ENCODE peak calls at places on chromosomes 16 and 17, in seven cellular contexts. G, T, X, A, Z, B and R are unnamed samples.

GRCh38 chr17:76053230-76054111 is 18.8 kb downstream of the SRP68 start:
- DNase-seq in G (no peak), B (no peak), X (no peak), A (no peak), T (peak), Z (no peak), R (no peak)

GRCh38 chr17:38444151-38444550 is 15.9 kb downstream of the ARHGAP23 start:
- DNase-seq in X (peak), B (peak), A (peak), G (peak), T (peak), Z (peak), R (no peak)

GRCh38 chr16:30602595-30603277 is 7.5 kb downstream of the ZNF689 start:
- DNase-seq in G (no peak), A (no peak), T (peak), Z (no peak), B (no peak), X (no peak), R (no peak)

GRCh38 chr16:20383106-20384029 is 21.2 kb downstream of the PDILT start:
- DNase-seq in T (peak), X (peak), A (peak), Z (peak), G (peak), B (peak), R (peak)

GRCh38 chr16:19711643-19712042 is 6.4 kb downstream of the KNOP1 start:
- DNase-seq in A (no peak), B (no peak), G (no peak), T (no peak), Z (no peak), X (no peak), R (no peak)

GRCh38 chr17:51015145-51015558 is 105.5 kb downstream of the SPAG9 start:
- DNase-seq in A (no peak), X (no peak), B (no peak), Z (no peak), G (no peak), T (peak), R (no peak)

GRCh38 chr16:16150117-16150877 is 73.0 kb downstream of the ABCC6 start:
- DNase-seq in T (peak), Z (peak), A (no peak), G (no peak), X (no peak), B (no peak), R (no peak)

GRCh38 chr16:1815461-1815860 is 11.2 kb downstream of the HAGH start:
- DNase-seq in T (no peak), B (no peak), G (no peak), X (no peak), Z (no peak), A (no peak), R (no peak)

GRCh38 chr16:50593410-50594139 is 45.4 kb downstream of the NKD1 start:
- DNase-seq in B (no peak), X (no peak), A (no peak), T (no peak), G (no peak), Z (peak), R (no peak)

GRCh38 chr17:57705921-57706695 is 39.0 kb downstream of the CCDC182 start:
- DNase-seq in T (no peak), Z (no peak), X (no peak), A (no peak), G (no peak), B (no peak), R (no peak)

GRCh38 chr16:84699147-84699711 is 571 bp upstream of the USP10 start:
- DNase-seq in X (no peak), A (no peak), T (no peak), B (no peak), Z (no peak), G (peak), R (no peak)

GRCh38 chr17:14373587-14374259 is 72.8 kb downstream of the HS3ST3B1 start:
- DNase-seq in A (no peak), Z (no peak), G (no peak), X (no peak), T (peak), B (no peak), R (no peak)

GRCh38 chr17:44354582-44355309 is 8.9 kb downstream of the FAM171A2 start:
- DNase-seq in X (peak), B (peak), A (peak), Z (peak), T (no peak), G (peak), R (no peak)

GRCh38 chr17:66542183-66542966 is 240.0 kb downstream of the PRKCA start:
- DNase-seq in Z (no peak), B (no peak), G (no peak), T (peak), X (no peak), A (no peak), R (no peak)

GRCh38 chr16:4329354-4329775 is 13.5 kb downstream of the GLIS2 start:
- DNase-seq in X (no peak), T (no peak), B (no peak), G (no peak), Z (no peak), A (no peak), R (no peak)

GRCh38 chr17:3845361-3845753 is 689 bp downstream of the NCBP3 start:
- DNase-seq in A (peak), T (peak), Z (no peak), B (peak), G (peak), X (peak), R (no peak)

GRCh38 chr17:61551255-61551742 is 39.7 kb downstream of the NACA2 start:
- DNase-seq in X (no peak), B (no peak), G (no peak), A (no peak), T (peak), Z (no peak), R (peak)

GRCh38 chr16:64882385-64882784 is 239.5 kb downstream of the CDH11 start:
- DNase-seq in B (no peak), X (no peak), G (no peak), Z (peak), A (no peak), T (no peak), R (no peak)

GRCh38 chr16:80437707-80438106 is 103.1 kb upstream of the DYNLRB2 start:
- DNase-seq in X (no peak), T (no peak), G (no peak), Z (no peak), A (no peak), B (no peak), R (no peak)

GRCh38 chr17:35214631-35215273 is 20.6 kb upstream of the SLC35G3 start:
- DNase-seq in B (no peak), X (no peak), Z (no peak), G (no peak), A (peak), T (no peak), R (no peak)

GRCh38 chr17:8153957-8154607 is 1.9 kb upstream of the PER1 start:
- DNase-seq in Z (peak), A (peak), X (peak), T (peak), G (peak), B (peak), R (peak)

GRCh38 chr17:16199093-16199492 is 16.2 kb downstream of the NCOR1 start:
- DNase-seq in A (no peak), X (no peak), B (no peak), G (no peak), Z (no peak), T (no peak), R (no peak)

GRCh38 chr16:47568355-47568754 is 107.2 kb downstream of the PHKB start:
- DNase-seq in B (no peak), Z (no peak), G (no peak), T (no peak), A (no peak), X (no peak), R (no peak)

GRCh38 chr17:74799097-74799496 is 23.0 kb upstream of the NAT9 start:
- DNase-seq in Z (no peak), T (no peak), G (no peak), A (no peak), X (no peak), B (no peak), R (no peak)

GRCh38 chr17:77508047-77508715 is 367.4 kb downstream of the SEC14L1 start:
- DNase-seq in Z (no peak), T (no peak), G (no peak), A (no peak), B (no peak), X (no peak), R (no peak)

GRCh38 chr16:84603115-84603816 is 14.6 kb downstream of the COTL1 start:
- DNase-seq in T (peak), X (peak), A (peak), G (no peak), B (no peak), Z (peak), R (peak)

GRCh38 chr16:81469183-81469677 is 24.6 kb downstream of the CMIP start:
- DNase-seq in Z (no peak), A (no peak), X (no peak), G (no peak), B (no peak), T (no peak), R (no peak)

GRCh38 chr17:59840908-59841666 is 51.7 kb downstream of the TUBD1 start:
- DNase-seq in T (peak), B (no peak), G (no peak), Z (no peak), X (no peak), A (peak), R (no peak)

GRCh38 chr16:64380751-64381150 is 741.1 kb downstream of the CDH11 start:
- DNase-seq in X (no peak), T (no peak), A (no peak), Z (no peak), G (no peak), B (no peak), R (no peak)

GRCh38 chr17:9715503-9716016 is 70.2 kb downstream of the USP43 start:
- DNase-seq in A (no peak), X (no peak), G (no peak), B (no peak), T (no peak), Z (no peak), R (no peak)

GRCh38 chr17:58317421-58318064 is 11.1 kb downstream of the TSPOAP1 start:
- DNase-seq in B (peak), X (no peak), G (peak), T (peak), Z (peak), A (peak), R (peak)

GRCh38 chr17:40963838-40964237 is 2.9 kb downstream of the KRT39 start:
- DNase-seq in X (no peak), A (no peak), T (peak), B (no peak), Z (no peak), G (no peak), R (no peak)

GRCh38 chr17:38585056-38585804 is 20.5 kb downstream of the SRCIN1 start:
- DNase-seq in G (no peak), B (no peak), T (no peak), A (no peak), Z (no peak), X (no peak), R (no peak)

GRCh38 chr17:50201226-50201854 is at the start of gene COL1A1:
- DNase-seq in T (peak), B (no peak), A (no peak), X (no peak), Z (peak), G (no peak), R (peak)

GRCh38 chr17:58756246-58757161 is 850 bp downstream of the PPM1E start:
- DNase-seq in Z (no peak), B (peak), X (no peak), T (peak), A (no peak), G (no peak), R (no peak)